ENCODE peak calls at places on chromosome 19, in four cellular contexts. One of them, this sample, is unnamed.

GRCh38 chr19:2957160-2957559 is 12.4 kb upstream of the ZNF77 start:
- DNase-seq in tibial nerve: no peak
- DNase-seq in transverse colon: no peak
- DNase-seq in esophagus muscularis mucosa: no peak
- DNase-seq in this sample: no peak

GRCh38 chr19:51546650-51547396 is 15.4 kb upstream of the SIGLEC6 start:
- DNase-seq in esophagus muscularis mucosa: no peak
- DNase-seq in transverse colon: no peak
- DNase-seq in tibial nerve: no peak
- DNase-seq in this sample: no peak

GRCh38 chr19:43078311-43078710 is 4.2 kb downstream of the PSG2 start:
- DNase-seq in esophagus muscularis mucosa: no peak
- DNase-seq in transverse colon: no peak
- DNase-seq in tibial nerve: no peak
- DNase-seq in this sample: no peak

GRCh38 chr19:46299004-46299509 is 2.2 kb downstream of the HIF3A start:
- DNase-seq in transverse colon: peak
- DNase-seq in tibial nerve: peak
- DNase-seq in esophagus muscularis mucosa: peak
- DNase-seq in this sample: peak

GRCh38 chr19:50607874-50608785 is 31.6 kb downstream of the SYT3 start:
- DNase-seq in esophagus muscularis mucosa: peak
- DNase-seq in tibial nerve: peak
- DNase-seq in transverse colon: peak
- DNase-seq in this sample: peak

GRCh38 chr19:18774107-18774506 is 17.0 kb downstream of the COMP start:
- DNase-seq in tibial nerve: no peak
- DNase-seq in transverse colon: no peak
- DNase-seq in esophagus muscularis mucosa: no peak
- DNase-seq in this sample: no peak

GRCh38 chr19:38989066-38989605 is 13.6 kb upstream of the FBXO17 start:
- DNase-seq in transverse colon: no peak
- DNase-seq in esophagus muscularis mucosa: no peak
- DNase-seq in tibial nerve: no peak
- DNase-seq in this sample: no peak

GRCh38 chr19:55460670-55461258 is 678 bp downstream of the ISOC2 start:
- DNase-seq in esophagus muscularis mucosa: peak
- DNase-seq in tibial nerve: peak
- DNase-seq in transverse colon: peak
- DNase-seq in this sample: peak

GRCh38 chr19:49565261-49565660 is 15.1 kb downstream of the NOSIP start:
- DNase-seq in tibial nerve: peak
- DNase-seq in transverse colon: peak
- DNase-seq in esophagus muscularis mucosa: no peak
- DNase-seq in this sample: no peak

GRCh38 chr19:35722897-35723296 is 5.1 kb downstream of the KMT2B start:
- DNase-seq in tibial nerve: no peak
- DNase-seq in transverse colon: no peak
- DNase-seq in esophagus muscularis mucosa: no peak
- DNase-seq in this sample: no peak

GRCh38 chr19:14410054-14410774 is 8.9 kb downstream of the DDX39A start:
- DNase-seq in tibial nerve: no peak
- DNase-seq in esophagus muscularis mucosa: no peak
- DNase-seq in transverse colon: no peak
- DNase-seq in this sample: no peak

GRCh38 chr19:35498220-35498619 is 8.0 kb upstream of the KRTDAP start:
- DNase-seq in esophagus muscularis mucosa: no peak
- DNase-seq in tibial nerve: no peak
- DNase-seq in transverse colon: no peak
- DNase-seq in this sample: no peak

GRCh38 chr19:37583340-37583739 is 11.3 kb downstream of the ZNF571 start:
- DNase-seq in esophagus muscularis mucosa: no peak
- DNase-seq in transverse colon: no peak
- DNase-seq in tibial nerve: no peak
- DNase-seq in this sample: no peak

DNA sequence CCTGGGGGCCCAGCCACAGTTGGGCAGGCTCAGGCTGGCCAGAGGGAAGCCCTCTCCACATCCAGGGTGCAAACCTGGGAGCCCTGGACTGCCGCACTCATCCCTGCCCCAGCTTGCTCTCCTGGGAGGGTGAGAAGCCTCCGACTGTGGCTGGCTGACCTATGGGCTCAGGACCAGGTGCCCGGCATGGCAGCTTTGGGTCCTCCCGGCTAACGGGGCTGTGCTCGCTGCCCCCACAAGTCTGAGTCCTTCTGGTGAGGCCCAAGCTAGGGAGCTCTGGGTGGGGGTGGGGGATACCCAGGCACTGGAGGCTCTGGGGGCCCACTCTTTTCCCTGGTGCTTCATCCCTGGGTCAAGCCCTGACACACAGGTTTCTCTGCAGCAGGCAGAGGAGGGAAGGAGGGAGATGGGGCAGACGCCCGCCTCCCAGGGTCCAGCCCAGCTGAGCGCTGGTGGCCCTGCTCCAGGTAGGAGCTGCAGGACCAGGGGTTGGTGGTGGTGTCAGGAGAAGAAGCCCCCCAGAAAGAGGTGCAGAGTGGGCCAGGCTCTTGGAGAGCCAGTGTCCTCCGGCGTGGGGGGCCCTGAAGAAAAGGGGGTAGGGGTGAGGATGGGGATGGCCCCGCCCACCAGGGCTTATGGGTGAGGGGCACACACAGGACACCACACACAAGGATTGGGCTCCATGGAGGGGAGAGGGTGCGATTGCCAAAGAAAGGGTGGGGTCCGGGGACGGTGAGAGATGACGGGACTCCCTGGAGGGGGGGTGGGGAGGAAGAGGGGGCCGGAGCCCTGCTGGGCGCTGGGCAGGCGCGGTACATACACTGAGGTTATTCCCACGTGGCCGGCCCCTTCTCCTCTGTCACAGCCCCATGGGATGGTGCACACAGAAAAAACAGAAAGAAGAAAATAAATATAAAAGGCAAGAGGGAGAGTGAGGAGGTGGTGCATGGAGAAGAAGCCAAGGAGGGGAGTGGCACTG is 59.9 kb downstream of the IER2 start:
- DNase-seq in esophagus muscularis mucosa: no peak
- DNase-seq in transverse colon: no peak
- DNase-seq in tibial nerve: no peak
- DNase-seq in this sample: peak
- TF ChIP-seq EP300 in esophagus muscularis mucosa: no peak
- TF ChIP-seq EP300 in transverse colon: no peak
- TF ChIP-seq EP300 in tibial nerve: no peak
- TF ChIP-seq EP300 in this sample: no peak

DNA sequence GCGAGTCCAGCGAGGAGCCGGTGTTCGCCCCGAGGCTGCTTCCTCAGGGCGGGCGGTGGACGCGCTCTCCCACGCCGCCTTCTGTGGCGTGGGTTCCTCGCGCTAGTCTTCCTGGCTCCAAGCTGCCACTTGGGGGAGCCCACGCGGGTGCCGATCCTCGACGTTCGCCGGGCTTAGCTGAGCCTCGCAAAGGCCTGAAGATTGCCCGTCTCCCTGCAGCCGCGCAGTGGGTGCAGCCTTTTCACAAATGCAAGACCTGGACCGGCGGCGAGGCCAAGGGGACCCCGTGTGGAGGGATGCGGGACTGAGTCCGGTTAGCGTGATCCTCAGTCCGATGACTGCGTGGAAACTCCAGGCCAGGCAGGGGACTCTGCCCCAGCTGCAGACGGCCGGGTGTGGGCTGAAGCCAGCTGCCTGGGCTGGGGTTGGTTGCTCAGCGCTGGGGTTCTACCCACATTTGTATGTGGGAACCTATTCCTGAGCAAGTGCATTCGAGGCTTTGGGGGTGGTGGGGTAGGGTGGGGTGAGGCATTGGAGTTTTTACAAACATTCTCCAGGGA is 16.6 kb upstream of the LRP3 start:
- DNase-seq in transverse colon: no peak
- DNase-seq in esophagus muscularis mucosa: no peak
- DNase-seq in tibial nerve: no peak
- DNase-seq in this sample: no peak
- TF ChIP-seq EP300 in transverse colon: no peak
- TF ChIP-seq EP300 in esophagus muscularis mucosa: no peak
- TF ChIP-seq EP300 in tibial nerve: no peak
- TF ChIP-seq EP300 in this sample: no peak

GRCh38 chr19:41944336-41944735 is 14.8 kb downstream of the RABAC1 start:
- DNase-seq in esophagus muscularis mucosa: no peak
- DNase-seq in transverse colon: no peak
- DNase-seq in tibial nerve: no peak
- DNase-seq in this sample: no peak

GRCh38 chr19:41939861-41940442 is 11.7 kb upstream of the ERFL start:
- DNase-seq in transverse colon: peak
- DNase-seq in esophagus muscularis mucosa: no peak
- DNase-seq in tibial nerve: no peak
- DNase-seq in this sample: no peak

GRCh38 chr19:41940443-41941409 is 12.5 kb upstream of the ERFL start:
- DNase-seq in esophagus muscularis mucosa: no peak
- DNase-seq in transverse colon: no peak
- DNase-seq in tibial nerve: no peak
- DNase-seq in this sample: no peak

GRCh38 chr19:41941410-41942202 is 13.4 kb upstream of the ERFL start:
- DNase-seq in esophagus muscularis mucosa: no peak
- DNase-seq in transverse colon: no peak
- DNase-seq in tibial nerve: no peak
- DNase-seq in this sample: no peak

GRCh38 chr19:41945135-41945766 is 13.9 kb downstream of the RABAC1 start:
- DNase-seq in transverse colon: peak
- DNase-seq in esophagus muscularis mucosa: no peak
- DNase-seq in tibial nerve: no peak
- DNase-seq in this sample: no peak
- TF ChIP-seq EP300 in transverse colon: no peak
- TF ChIP-seq EP300 in esophagus muscularis mucosa: no peak
- TF ChIP-seq EP300 in tibial nerve: no peak
- TF ChIP-seq EP300 in this sample: no peak

DNA sequence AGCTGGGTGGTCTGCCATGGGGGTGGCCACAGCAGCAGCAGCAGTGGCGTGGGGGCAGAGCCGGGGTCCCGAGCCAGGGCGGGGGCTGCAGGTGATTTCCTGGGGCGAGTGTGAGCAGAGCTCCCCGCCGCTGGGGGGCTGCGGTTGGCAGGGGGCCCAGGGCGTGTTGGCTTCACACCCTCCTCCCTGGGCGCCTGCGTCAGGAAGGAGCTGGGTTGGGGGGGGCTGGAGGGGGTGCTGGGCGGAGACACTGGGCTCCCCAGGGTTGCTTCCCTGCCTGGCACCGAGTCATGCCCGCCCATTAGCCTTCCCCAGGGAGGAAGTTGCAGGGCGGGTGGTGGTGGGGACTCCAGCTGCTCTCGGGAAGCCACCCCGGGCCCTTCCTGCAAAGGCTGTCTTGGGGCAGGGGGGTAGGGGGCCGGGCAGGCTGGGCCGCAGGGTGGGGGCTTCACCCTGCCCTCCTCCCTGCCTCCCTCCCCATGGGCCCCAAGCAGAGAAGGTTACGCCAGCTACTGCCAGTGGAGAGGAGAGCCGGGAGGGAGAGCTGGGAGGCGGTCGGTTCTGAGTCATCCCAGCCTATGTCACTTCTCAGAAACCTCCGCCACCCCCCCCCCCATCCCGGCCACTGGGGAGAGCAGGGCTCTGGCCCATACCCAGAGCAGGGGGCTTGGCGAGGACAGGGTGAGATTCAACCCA is 4.6 kb downstream of the MIDN start:
- DNase-seq in transverse colon: peak
- DNase-seq in tibial nerve: peak
- DNase-seq in esophagus muscularis mucosa: peak
- DNase-seq in this sample: peak
- TF ChIP-seq EP300 in transverse colon: no peak
- TF ChIP-seq EP300 in tibial nerve: no peak
- TF ChIP-seq EP300 in esophagus muscularis mucosa: peak
- TF ChIP-seq EP300 in this sample: peak

DNA sequence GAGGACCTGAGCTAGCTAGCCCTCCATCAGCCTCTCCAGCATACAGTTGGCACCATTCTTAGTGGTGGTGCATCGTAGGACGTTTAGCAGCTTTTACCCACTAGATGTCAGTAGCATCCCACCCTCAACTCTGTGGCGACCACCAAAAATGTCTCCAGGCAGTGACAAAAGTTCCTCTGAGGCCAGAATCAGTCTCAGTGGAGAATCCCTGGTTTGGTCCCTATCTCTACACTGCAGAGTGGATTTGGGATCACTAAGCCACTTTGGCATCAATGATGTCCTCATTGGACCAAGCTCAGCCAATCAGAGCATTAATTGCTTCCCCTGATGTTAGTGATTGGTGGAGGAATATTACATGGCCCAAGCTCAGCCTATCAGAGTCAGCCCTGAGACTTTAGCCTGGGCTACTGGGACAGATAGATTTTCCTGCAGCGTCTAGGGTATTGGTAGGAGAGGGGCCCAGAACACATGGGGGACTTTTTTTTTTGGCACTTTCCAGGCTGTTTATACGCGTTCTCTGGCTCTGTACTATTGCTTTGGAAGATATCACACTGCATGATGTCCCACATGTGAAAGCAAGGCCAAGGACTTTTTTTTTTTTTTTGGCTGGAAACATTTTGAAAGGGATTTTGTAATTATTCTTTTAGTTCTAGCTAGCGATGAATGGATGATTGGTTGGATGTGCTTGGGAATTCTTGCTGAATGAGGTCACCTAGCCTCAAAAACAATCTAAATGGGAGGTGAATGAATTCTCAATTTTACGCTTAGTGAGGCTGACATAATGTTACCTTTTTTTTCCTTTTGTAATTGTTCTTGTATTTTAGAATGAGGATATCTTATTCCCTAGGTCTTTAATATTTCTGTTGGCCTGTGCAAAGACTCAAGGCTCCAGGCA is 7.0 kb downstream of the TMEM221 start:
- DNase-seq in esophagus muscularis mucosa: no peak
- DNase-seq in transverse colon: no peak
- DNase-seq in tibial nerve: no peak
- DNase-seq in this sample: no peak
- TF ChIP-seq EP300 in esophagus muscularis mucosa: no peak
- TF ChIP-seq EP300 in transverse colon: no peak
- TF ChIP-seq EP300 in tibial nerve: no peak
- TF ChIP-seq EP300 in this sample: no peak

GRCh38 chr19:5131866-5132561 is 163.1 kb downstream of the KDM4B start:
- DNase-seq in esophagus muscularis mucosa: no peak
- DNase-seq in transverse colon: no peak
- DNase-seq in tibial nerve: no peak
- DNase-seq in this sample: no peak
- TF ChIP-seq EP300 in esophagus muscularis mucosa: no peak
- TF ChIP-seq EP300 in transverse colon: no peak
- TF ChIP-seq EP300 in tibial nerve: no peak
- TF ChIP-seq EP300 in this sample: no peak

GRCh38 chr19:57320180-57321084 is at the start of gene ZNF543:
- DNase-seq in transverse colon: peak
- DNase-seq in tibial nerve: peak
- DNase-seq in esophagus muscularis mucosa: peak
- DNase-seq in this sample: peak

GRCh38 chr19:57327993-57328392 is 7.7 kb downstream of the ZNF543 start:
- DNase-seq in tibial nerve: no peak
- DNase-seq in esophagus muscularis mucosa: no peak
- DNase-seq in transverse colon: no peak
- DNase-seq in this sample: no peak

GRCh38 chr19:57321164-57321563 is 892 bp downstream of the ZNF543 start:
- DNase-seq in esophagus muscularis mucosa: no peak
- DNase-seq in transverse colon: no peak
- DNase-seq in tibial nerve: no peak
- DNase-seq in this sample: no peak

GRCh38 chr19:57321746-57322145 is 1.5 kb downstream of the ZNF543 start:
- DNase-seq in tibial nerve: no peak
- DNase-seq in transverse colon: no peak
- DNase-seq in esophagus muscularis mucosa: no peak
- DNase-seq in this sample: no peak

GRCh38 chr19:57324992-57325391 is 4.7 kb downstream of the ZNF543 start:
- DNase-seq in esophagus muscularis mucosa: no peak
- DNase-seq in tibial nerve: no peak
- DNase-seq in transverse colon: no peak
- DNase-seq in this sample: no peak
- TF ChIP-seq EP300 in esophagus muscularis mucosa: no peak
- TF ChIP-seq EP300 in tibial nerve: no peak
- TF ChIP-seq EP300 in transverse colon: no peak
- TF ChIP-seq EP300 in this sample: no peak

GRCh38 chr19:53879145-53880037 is 2.6 kb upstream of the PRKCG start:
- DNase-seq in transverse colon: peak
- DNase-seq in tibial nerve: peak
- DNase-seq in esophagus muscularis mucosa: peak
- DNase-seq in this sample: peak
- TF ChIP-seq EP300 in transverse colon: no peak
- TF ChIP-seq EP300 in tibial nerve: no peak
- TF ChIP-seq EP300 in esophagus muscularis mucosa: no peak
- TF ChIP-seq EP300 in this sample: no peak

This sample was measured in ovary.